ENCODE peak calls at places on chromosome 10, in five cellular contexts. G is GM23248, S is OCI-LY7, F is hepatocyte, J is GM23338. E is an unnamed sample.

GRCh38 chr10:80612261-80612660 is 74.6 kb downstream of the SH2D4B start:
- DNase-seq in G (no peak), S (no peak), F (no peak), J (no peak), E (no peak)

GRCh38 chr10:44313706-44314307 is 71.1 kb downstream of the CXCL12 start:
- DNase-seq in G (no peak), S (no peak), F (no peak), J (no peak), E (no peak)

GRCh38 chr10:4691776-4692175 is 134.2 kb upstream of the AKR1E2 start:
- DNase-seq in G (peak; percentile 33), S (no peak), F (no peak), J (no peak), E (peak; percentile 71)

GRCh38 chr10:130463104-130463875 is 327.1 kb downstream of the GLRX3 start:
- DNase-seq in G (no peak), S (no peak), F (no peak), J (no peak), E (no peak)

GRCh38 chr10:13346280-13346819 is 1.7 kb downstream of the SEPHS1 start:
- DNase-seq in G (peak; percentile 90), S (no peak), F (peak; percentile 68), J (no peak), E (peak; percentile 35)

GRCh38 chr10:122463466-122464157 is 2.3 kb downstream of the HTRA1 start:
- DNase-seq in G (no peak), S (no peak), F (no peak), J (no peak), E (no peak)

GRCh38 chr10:48430402-48430993 is 124.0 kb downstream of the MAPK8 start:
- DNase-seq in G (no peak), S (no peak), F (no peak), J (no peak), E (no peak)

GRCh38 chr10:74094231-74094630 is 56.4 kb downstream of the AP3M1 start:
- DNase-seq in G (no peak), S (no peak), F (no peak), J (no peak), E (no peak)

GRCh38 chr10:32149257-32149955 is 93.2 kb upstream of the KIF5B start:
- DNase-seq in G (peak; percentile 96), S (no peak), F (no peak), J (no peak), E (peak; percentile 15)

GRCh38 chr10:11742009-11742778 is at the start of gene ECHDC3:
- DNase-seq in G (peak; percentile 49), S (no peak), F (peak; percentile 42), J (peak; percentile 85), E (no peak)

GRCh38 chr10:12724782-12725579 is 276.5 kb downstream of the CCDC3 start:
- DNase-seq in G (no peak), S (no peak), F (no peak), J (peak; percentile 36), E (no peak)

GRCh38 chr10:28503114-28503513 is 29.8 kb upstream of the WAC start:
- DNase-seq in G (peak; percentile 7), S (no peak), F (no peak), J (no peak), E (peak; percentile 81)

GRCh38 chr10:5508161-5508604 is 8.8 kb upstream of the CALML5 start:
- DNase-seq in G (no peak), S (no peak), F (no peak), J (no peak), E (no peak)

GRCh38 chr10:71396714-71397339 is at the start of gene CDH23:
- DNase-seq in G (peak; percentile 38), S (no peak), F (peak; percentile 50), J (peak; percentile 78), E (no peak)

GRCh38 chr10:72297968-72298773 is 24.4 kb downstream of the DDIT4 start:
- DNase-seq in G (peak; percentile 100), S (peak; percentile 97), F (peak; percentile 98), J (peak; percentile 98), E (peak; percentile 91)

GRCh38 chr10:37860494-37861190 is 3.2 kb upstream of the ZNF248 start:
- DNase-seq in G (peak; percentile 78), S (no peak), F (no peak), J (no peak), E (peak; percentile 100)

GRCh38 chr10:43195557-43195956 is 57.3 kb downstream of the CSGALNACT2 start:
- DNase-seq in G (no peak), S (no peak), F (no peak), J (no peak), E (no peak)

GRCh38 chr10:43867667-43868361 is 219.1 kb upstream of the ZNF32 start:
- DNase-seq in G (peak; percentile 97), S (no peak), F (no peak), J (no peak), E (peak; percentile 72)

GRCh38 chr10:71431945-71432905 is 35.5 kb downstream of the CDH23 start:
- DNase-seq in G (no peak), S (no peak), F (no peak), J (peak; percentile 65), E (no peak)

GRCh38 chr10:66925896-66926719 is at the start of gene LRRTM3:
- DNase-seq in G (peak; percentile 71), S (peak; percentile 56), F (peak; percentile 87), J (peak; percentile 95), E (peak; percentile 99)

GRCh38 chr10:103872137-103872933 is 17.0 kb upstream of the SH3PXD2A start:
- DNase-seq in G (peak; percentile 81), S (no peak), F (no peak), J (no peak), E (peak; percentile 81)

GRCh38 chr10:81251457-81252115 is 623.4 kb upstream of the NRG3 start:
- DNase-seq in G (no peak), S (no peak), F (peak; percentile 18), J (peak; percentile 97), E (no peak)

GRCh38 chr10:74753295-74754211 is 72.8 kb upstream of the KAT6B start:
- DNase-seq in G (peak; percentile 75), S (no peak), F (peak; percentile 53), J (peak; percentile 19), E (peak; percentile 100)

GRCh38 chr10:116629340-116629739 is 8.6 kb downstream of the PNLIPRP2 start:
- DNase-seq in G (no peak), S (no peak), F (no peak), J (no peak), E (no peak)

GRCh38 chr10:1048349-1048731 is 579 bp downstream of the IDI1 start:
- DNase-seq in G (no peak), S (no peak), F (no peak), J (no peak), E (peak; percentile 2)

GRCh38 chr10:92387289-92387940 is 96.4 kb downstream of the MARCHF5 start:
- DNase-seq in G (peak; percentile 48), S (peak; percentile 58), F (peak; percentile 89), J (peak; percentile 100), E (peak; percentile 51)

GRCh38 chr10:127300868-127301321 is 104.5 kb upstream of the INSYN2A start:
- DNase-seq in G (no peak), S (no peak), F (peak; percentile 67), J (no peak), E (no peak)

GRCh38 chr10:127299956-127300689 is 103.7 kb upstream of the INSYN2A start:
- DNase-seq in G (no peak), S (no peak), F (no peak), J (no peak), E (no peak)

GRCh38 chr10:127296696-127297095 is 100.3 kb upstream of the INSYN2A start:
- DNase-seq in G (no peak), S (no peak), F (no peak), J (no peak), E (no peak)

GRCh38 chr10:127302343-127302742 is 106.0 kb upstream of the INSYN2A start:
- DNase-seq in G (no peak), S (no peak), F (no peak), J (no peak), E (no peak)

GRCh38 chr10:127298396-127298795 is 102.0 kb upstream of the INSYN2A start:
- DNase-seq in G (peak; percentile 19), S (no peak), F (peak; percentile 19), J (no peak), E (no peak)
- H2AFZ ChIP-seq in G (no peak overlapping the region), S (no peak overlapping the region), F (no peak overlapping the region), J (no peak overlapping the region), E (no peak overlapping the region)

GRCh38 chr10:84343831-84344230 is 15.4 kb downstream of the CCSER2 start:
- DNase-seq in G (no peak), S (no peak), F (no peak), J (no peak), E (no peak)

GRCh38 chr10:84342584-84342983 is 14.2 kb downstream of the CCSER2 start:
- DNase-seq in G (no peak), S (no peak), F (no peak), J (no peak), E (no peak)

GRCh38 chr10:84341538-84341856 is 13.1 kb downstream of the CCSER2 start:
- DNase-seq in G (no peak), S (no peak), F (no peak), J (peak; percentile 35), E (no peak)

GRCh38 chr10:84341983-84342382 is 13.6 kb downstream of the CCSER2 start:
- DNase-seq in G (no peak), S (no peak), F (no peak), J (peak; percentile 30), E (no peak)

GRCh38 chr10:84344560-84344959 is 16.2 kb downstream of the CCSER2 start:
- DNase-seq in G (no peak), S (no peak), F (no peak), J (no peak), E (no peak)
- H3K4me3 ChIP-seq in G (no peak overlapping the region), S (no peak overlapping the region), F (no peak overlapping the region), J (no peak overlapping the region), E (no peak overlapping the region)

GRCh38 chr10:93451244-93451947 is 30.7 kb downstream of the MYOF start:
- DNase-seq in G (no peak), S (no peak), F (no peak), J (no peak), E (no peak)

GRCh38 chr10:93454146-93454545 is 28.0 kb downstream of the MYOF start:
- DNase-seq in G (no peak), S (no peak), F (no peak), J (no peak), E (no peak)

GRCh38 chr10:93447970-93448369 is 34.2 kb downstream of the MYOF start:
- DNase-seq in G (no peak), S (no peak), F (no peak), J (no peak), E (no peak)

GRCh38 chr10:93456480-93456879 is 25.7 kb downstream of the MYOF start:
- DNase-seq in G (peak; percentile 82), S (no peak), F (no peak), J (no peak), E (no peak)

DNA sequence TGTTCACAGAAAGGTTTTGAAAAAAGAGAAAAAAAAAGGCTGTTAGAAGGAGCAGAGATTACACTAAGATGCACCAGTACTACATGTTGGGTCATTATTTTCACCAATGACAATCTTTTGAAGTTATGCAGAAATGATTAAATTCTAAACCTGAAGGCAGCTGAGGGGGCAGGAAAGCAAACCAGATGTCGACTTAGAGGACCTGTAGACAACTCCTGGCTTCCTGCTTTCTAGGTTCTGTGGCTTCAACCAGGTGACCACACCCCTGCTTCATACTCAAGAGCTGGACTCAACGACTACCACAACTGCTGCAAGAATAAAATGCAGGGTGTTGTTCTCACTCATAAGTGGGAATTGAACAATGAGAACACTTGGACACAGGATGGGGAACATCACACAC is 30.0 kb downstream of the MYOF start:
- DNase-seq in G (no peak), S (peak; percentile 11), F (no peak), J (no peak), E (no peak)
- TF ChIP-seq EZH2phosphoT487 in G (no peak), S (no peak), F (no peak), J (no peak), E (no peak)

GRCh38 chr10:93590638-93591037 is 10.4 kb downstream of the RBP4 start:
- DNase-seq in G (no peak), S (no peak), F (no peak), J (no peak), E (no peak)
- H2AFZ ChIP-seq in G (no peak overlapping the region), S (no peak overlapping the region), F (no peak overlapping the region), J (peak overlapping the region; percentile 44), E (no peak overlapping the region)

GRCh38 chr10:45373783-45374450 is at the start of gene ALOX5:
- DNase-seq in G (peak; percentile 10), S (peak; percentile 88), F (peak; percentile 77), J (peak; percentile 81), E (peak; percentile 31)
- H3K4me3 ChIP-seq in G (no peak within 1 kb of the TSS), S (peak within 1 kb of the TSS; percentile 89), F (peak within 1 kb of the TSS; percentile 32), J (peak within 1 kb of the TSS; percentile 78), E (peak within 1 kb of the TSS; percentile 58)